ENCODE peak calls at places on chromosomes 16 and 17, in nine cellular contexts. One of them, this sample, is unnamed. For H3K9me2 and H3K4me1, the result is how much of the 10 kb centered on the place peaks cover.

GRCh38 chr16:86625821-86626220 is 47.5 kb downstream of the FOXL1 start:
- DNase-seq in Karpas-422: no peak
- DNase-seq in SK-N-SH: no peak
- DNase-seq in GM23338: no peak
- DNase-seq in MM.1S: no peak
- DNase-seq in GM23248: no peak
- DNase-seq in PC-3: no peak
- DNase-seq in HCT116: no peak
- DNase-seq in OCI-LY7: no peak
- DNase-seq in this sample: no peak

GRCh38 chr16:75244844-75245758 is 6.3 kb downstream of the BCAR1 start:
- DNase-seq in SK-N-SH: peak
- DNase-seq in PC-3: peak
- DNase-seq in HCT116: no peak
- DNase-seq in OCI-LY7: peak
- DNase-seq in GM23248: peak
- DNase-seq in MM.1S: no peak
- DNase-seq in GM23338: peak
- DNase-seq in Karpas-422: no peak
- DNase-seq in this sample: peak

GRCh38 chr17:76530489-76530814 is 7.1 kb downstream of the CYGB start:
- DNase-seq in MM.1S: no peak
- DNase-seq in SK-N-SH: peak
- DNase-seq in PC-3: no peak
- DNase-seq in Karpas-422: no peak
- DNase-seq in HCT116: no peak
- DNase-seq in OCI-LY7: no peak
- DNase-seq in GM23248: no peak
- DNase-seq in GM23338: no peak
- DNase-seq in this sample: no peak

GRCh38 chr16:77396461-77396860 is 38.4 kb downstream of the ADAMTS18 start:
- DNase-seq in Karpas-422: no peak
- DNase-seq in MM.1S: no peak
- DNase-seq in PC-3: no peak
- DNase-seq in SK-N-SH: no peak
- DNase-seq in GM23338: no peak
- DNase-seq in OCI-LY7: no peak
- DNase-seq in GM23248: no peak
- DNase-seq in HCT116: no peak
- DNase-seq in this sample: no peak

GRCh38 chr17:83200231-83200699 is 120.9 kb downstream of the METRNL start:
- DNase-seq in Karpas-422: no peak
- DNase-seq in PC-3: peak
- DNase-seq in SK-N-SH: no peak
- DNase-seq in GM23338: no peak
- DNase-seq in MM.1S: peak
- DNase-seq in OCI-LY7: no peak
- DNase-seq in GM23248: peak
- DNase-seq in HCT116: no peak
- DNase-seq in this sample: peak

GRCh38 chr16:71383054-71383773 is 24.7 kb downstream of the CALB2 start:
- DNase-seq in Karpas-422: no peak
- DNase-seq in HCT116: no peak
- DNase-seq in OCI-LY7: no peak
- DNase-seq in PC-3: peak
- DNase-seq in MM.1S: no peak
- DNase-seq in SK-N-SH: no peak
- DNase-seq in GM23248: peak
- DNase-seq in GM23338: peak
- DNase-seq in this sample: peak

GRCh38 chr17:73304971-73305786 is 6.6 kb downstream of the CDC42EP4 start:
- DNase-seq in OCI-LY7: no peak
- DNase-seq in GM23338: peak
- DNase-seq in PC-3: peak
- DNase-seq in GM23248: peak
- DNase-seq in HCT116: peak
- DNase-seq in Karpas-422: no peak
- DNase-seq in SK-N-SH: no peak
- DNase-seq in MM.1S: no peak
- DNase-seq in this sample: peak

GRCh38 chr16:87375426-87376135 is 8.0 kb downstream of the FBXO31 start:
- DNase-seq in MM.1S: no peak
- DNase-seq in SK-N-SH: no peak
- DNase-seq in Karpas-422: no peak
- DNase-seq in OCI-LY7: no peak
- DNase-seq in PC-3: no peak
- DNase-seq in GM23338: no peak
- DNase-seq in GM23248: peak
- DNase-seq in HCT116: no peak
- DNase-seq in this sample: no peak

GRCh38 chr17:8798176-8799000 is 777 bp downstream of the MFSD6L start:
- DNase-seq in Karpas-422: no peak
- DNase-seq in OCI-LY7: no peak
- DNase-seq in SK-N-SH: no peak
- DNase-seq in GM23248: no peak
- DNase-seq in GM23338: peak
- DNase-seq in HCT116: no peak
- DNase-seq in PC-3: no peak
- DNase-seq in MM.1S: no peak
- DNase-seq in this sample: no peak

GRCh38 chr17:3843935-3844516 is 2.0 kb downstream of the NCBP3 start:
- DNase-seq in PC-3: peak
- DNase-seq in SK-N-SH: peak
- DNase-seq in GM23248: peak
- DNase-seq in MM.1S: peak
- DNase-seq in HCT116: peak
- DNase-seq in GM23338: peak
- DNase-seq in Karpas-422: peak
- DNase-seq in OCI-LY7: peak
- DNase-seq in this sample: peak

GRCh38 chr17:8670486-8670885 is 40.0 kb upstream of the MYH10 start:
- DNase-seq in SK-N-SH: no peak
- DNase-seq in MM.1S: no peak
- DNase-seq in PC-3: no peak
- DNase-seq in GM23248: no peak
- DNase-seq in Karpas-422: no peak
- DNase-seq in OCI-LY7: no peak
- DNase-seq in HCT116: no peak
- DNase-seq in GM23338: no peak
- DNase-seq in this sample: no peak

GRCh38 chr16:68756250-68757051 is 19.4 kb downstream of the CDH1 start:
- DNase-seq in Karpas-422: peak
- DNase-seq in OCI-LY7: peak
- DNase-seq in GM23338: no peak
- DNase-seq in SK-N-SH: no peak
- DNase-seq in PC-3: peak
- DNase-seq in GM23248: no peak
- DNase-seq in HCT116: peak
- DNase-seq in MM.1S: peak
- DNase-seq in this sample: peak

GRCh38 chr16:81646561-81646960 is 132.5 kb upstream of the PLCG2 start:
- DNase-seq in Karpas-422: no peak
- DNase-seq in PC-3: peak
- DNase-seq in OCI-LY7: no peak
- DNase-seq in MM.1S: no peak
- DNase-seq in SK-N-SH: no peak
- DNase-seq in GM23338: no peak
- DNase-seq in GM23248: peak
- DNase-seq in HCT116: no peak
- DNase-seq in this sample: no peak

GRCh38 chr17:32558997-32559650 is 72.3 kb downstream of the CDK5R1 start:
- DNase-seq in SK-N-SH: peak
- DNase-seq in MM.1S: peak
- DNase-seq in HCT116: no peak
- DNase-seq in PC-3: no peak
- DNase-seq in Karpas-422: peak
- DNase-seq in GM23248: no peak
- DNase-seq in OCI-LY7: peak
- DNase-seq in GM23338: no peak
- DNase-seq in this sample: no peak

GRCh38 chr17:17159571-17159970 is 46.6 kb downstream of the PLD6 start:
- DNase-seq in OCI-LY7: no peak
- DNase-seq in MM.1S: no peak
- DNase-seq in HCT116: no peak
- DNase-seq in SK-N-SH: no peak
- DNase-seq in GM23248: no peak
- DNase-seq in PC-3: no peak
- DNase-seq in Karpas-422: no peak
- DNase-seq in GM23338: no peak
- DNase-seq in this sample: no peak

GRCh38 chr16:72972878-72973571 is 74.9 kb downstream of the ZFHX3 start:
- DNase-seq in GM23338: no peak
- DNase-seq in GM23248: no peak
- DNase-seq in PC-3: peak
- DNase-seq in MM.1S: no peak
- DNase-seq in SK-N-SH: no peak
- DNase-seq in OCI-LY7: no peak
- DNase-seq in Karpas-422: no peak
- DNase-seq in HCT116: no peak
- DNase-seq in this sample: no peak

GRCh38 chr17:27303734-27304133 is 9.8 kb downstream of the WSB1 start:
- DNase-seq in HCT116: no peak
- DNase-seq in SK-N-SH: no peak
- DNase-seq in MM.1S: no peak
- DNase-seq in PC-3: no peak
- DNase-seq in GM23248: no peak
- DNase-seq in Karpas-422: no peak
- DNase-seq in OCI-LY7: no peak
- DNase-seq in GM23338: no peak
- DNase-seq in this sample: no peak

GRCh38 chr17:2800367-2800766 is 4.1 kb downstream of the RAP1GAP2 start:
- DNase-seq in OCI-LY7: no peak
- DNase-seq in SK-N-SH: no peak
- DNase-seq in GM23248: no peak
- DNase-seq in MM.1S: no peak
- DNase-seq in HCT116: no peak
- DNase-seq in GM23338: no peak
- DNase-seq in PC-3: no peak
- DNase-seq in Karpas-422: no peak
- DNase-seq in this sample: no peak

GRCh38 chr17:81819648-81820171 is 13.4 kb downstream of the MCRIP1 start:
- DNase-seq in GM23338: peak
- DNase-seq in GM23248: no peak
- DNase-seq in Karpas-422: no peak
- DNase-seq in PC-3: no peak
- DNase-seq in SK-N-SH: no peak
- DNase-seq in HCT116: no peak
- DNase-seq in OCI-LY7: no peak
- DNase-seq in MM.1S: no peak
- DNase-seq in this sample: no peak
- H2AFZ ChIP-seq in GM23338: no peak
- H2AFZ ChIP-seq in GM23248: no peak
- H2AFZ ChIP-seq in Karpas-422: no peak
- H2AFZ ChIP-seq in PC-3: no peak
- H2AFZ ChIP-seq in SK-N-SH: no peak
- H2AFZ ChIP-seq in HCT116: no peak
- H2AFZ ChIP-seq in OCI-LY7: no peak
- H2AFZ ChIP-seq in MM.1S: no peak
- H2AFZ ChIP-seq in this sample: no peak

GRCh38 chr17:70519300-70519699 is 350.0 kb downstream of the KCNJ2 start:
- DNase-seq in OCI-LY7: no peak
- DNase-seq in SK-N-SH: no peak
- DNase-seq in HCT116: no peak
- DNase-seq in Karpas-422: no peak
- DNase-seq in PC-3: no peak
- DNase-seq in GM23248: no peak
- DNase-seq in GM23338: no peak
- DNase-seq in MM.1S: no peak
- DNase-seq in this sample: no peak
- H3K9me2 ChIP-seq in OCI-LY7: under half
- H3K9me2 ChIP-seq in SK-N-SH: under half
- H3K9me2 ChIP-seq in HCT116: under half
- H3K9me2 ChIP-seq in Karpas-422: under half
- H3K9me2 ChIP-seq in PC-3: under half
- H3K9me2 ChIP-seq in GM23248: under half
- H3K9me2 ChIP-seq in GM23338: under half
- H3K9me2 ChIP-seq in MM.1S: under half
- H3K9me2 ChIP-seq in this sample: under half

DNA sequence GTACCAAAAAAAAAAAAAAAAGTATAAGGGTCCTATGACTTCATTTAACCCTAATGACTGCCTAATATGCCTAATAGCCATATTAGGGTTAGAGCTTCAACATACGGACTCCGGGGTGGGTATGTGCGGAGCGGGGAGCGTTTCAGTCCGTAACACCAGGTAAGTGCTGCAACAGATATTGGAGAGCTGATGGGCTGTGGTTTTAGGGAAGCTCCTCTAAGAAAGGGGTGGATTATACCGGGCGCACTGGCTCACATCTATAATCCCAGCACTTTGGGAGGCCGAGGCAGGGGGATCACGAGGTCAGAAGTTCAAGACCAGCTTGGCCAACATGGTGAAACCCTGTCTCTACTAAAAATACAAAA is 1.9 kb upstream of the ZC3H7A start:
- DNase-seq in OCI-LY7: no peak
- DNase-seq in GM23248: no peak
- DNase-seq in PC-3: no peak
- DNase-seq in HCT116: no peak
- DNase-seq in Karpas-422: no peak
- DNase-seq in MM.1S: no peak
- DNase-seq in SK-N-SH: no peak
- DNase-seq in GM23338: no peak
- DNase-seq in this sample: no peak
- H3K4me1 ChIP-seq in OCI-LY7: under half
- H3K4me1 ChIP-seq in GM23248: half or more
- H3K4me1 ChIP-seq in PC-3: under half
- H3K4me1 ChIP-seq in HCT116: under half
- H3K4me1 ChIP-seq in Karpas-422: under half
- H3K4me1 ChIP-seq in MM.1S: under half
- H3K4me1 ChIP-seq in SK-N-SH: under half
- H3K4me1 ChIP-seq in GM23338: under half
- H3K4me1 ChIP-seq in this sample: under half

DNA sequence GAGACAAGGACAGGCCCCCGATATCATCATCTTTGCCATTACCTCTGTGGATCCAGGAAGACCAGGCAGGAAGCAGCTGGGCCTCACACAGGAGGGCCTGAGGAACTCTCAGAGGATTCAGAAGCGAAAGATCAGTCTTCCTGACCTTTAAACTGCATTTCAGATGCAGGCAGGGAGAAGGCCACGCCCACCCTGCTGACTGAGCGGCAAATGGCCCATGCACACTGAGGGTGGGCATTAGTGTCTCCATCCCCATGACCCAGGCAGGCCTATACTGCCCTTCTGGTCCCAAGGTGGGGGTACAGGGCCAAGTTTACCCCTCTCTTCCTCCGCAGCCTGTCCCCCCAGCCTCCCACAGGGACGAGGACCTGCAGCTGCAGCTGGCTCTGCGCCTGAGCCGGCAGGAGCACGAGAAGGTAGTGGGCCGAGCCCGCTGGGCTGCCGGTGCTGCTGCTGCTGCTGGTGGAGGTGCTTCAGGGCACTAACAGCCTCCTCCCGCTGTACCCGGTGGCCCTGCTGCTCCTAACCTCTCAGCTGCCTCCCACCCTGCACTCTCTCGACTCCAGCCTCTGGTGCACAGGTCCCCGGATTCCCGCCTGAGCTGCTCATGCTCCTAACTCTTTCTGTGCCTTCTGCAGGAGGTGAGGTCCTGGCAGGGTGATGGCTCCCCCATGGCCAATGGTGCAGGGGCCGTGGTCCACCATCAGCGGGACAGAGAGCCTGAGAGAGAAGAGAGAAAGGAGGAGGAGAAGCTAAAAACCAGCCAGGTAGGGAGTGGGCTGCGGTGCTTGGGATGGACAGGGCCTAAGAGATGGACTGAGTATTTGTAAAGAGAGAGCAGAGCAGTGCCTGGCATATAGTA is 6.2 kb downstream of the EPN3 start:
- DNase-seq in HCT116: no peak
- DNase-seq in PC-3: no peak
- DNase-seq in OCI-LY7: no peak
- DNase-seq in GM23338: no peak
- DNase-seq in MM.1S: no peak
- DNase-seq in GM23248: no peak
- DNase-seq in Karpas-422: no peak
- DNase-seq in SK-N-SH: no peak
- DNase-seq in this sample: no peak
- H2AFZ ChIP-seq in HCT116: no peak
- H2AFZ ChIP-seq in PC-3: no peak
- H2AFZ ChIP-seq in OCI-LY7: no peak
- H2AFZ ChIP-seq in GM23338: no peak
- H2AFZ ChIP-seq in MM.1S: no peak
- H2AFZ ChIP-seq in GM23248: no peak
- H2AFZ ChIP-seq in Karpas-422: no peak
- H2AFZ ChIP-seq in SK-N-SH: no peak
- H2AFZ ChIP-seq in this sample: no peak

This sample was measured in PC-9.